ENCODE peak calls at places on chromosomes 6 and 20, in seven cellular contexts. N is CD8-positive, alpha-beta memory T cell; E is lung; F is astrocyte of the spinal cord; Y is body of pancreas; M is neural progenitor cell; U is tibial nerve. P is an unnamed sample.
A peak's percentile ranks its signal among the peaks of the same experiment; 100 is the strongest.

GRCh38 chr6:52539607-52540006 is 37.3 kb downstream of the TRAM2 start:
- DNase-seq in N (no peak), E (no peak), F (peak; percentile 67), Y (no peak), M (no peak), U (no peak), P (no peak)

GRCh38 chr6:54617730-54618129 is 228.8 kb upstream of the FAM83B start:
- DNase-seq in N (no peak), E (no peak), F (peak; percentile 83), Y (no peak), M (no peak), U (no peak), P (no peak)

GRCh38 chr20:34522969-34523871 is 7.0 kb downstream of the DYNLRB1 start:
- DNase-seq in N (peak; percentile 10), E (peak; percentile 42), F (peak; percentile 64), Y (peak; percentile 54), M (peak; percentile 69), U (peak; percentile 28), P (peak; percentile 46)

GRCh38 chr20:19974621-19975435 is 42.3 kb upstream of the NAA20 start:
- DNase-seq in N (no peak), E (peak; percentile 84), F (peak; percentile 96), Y (peak; percentile 93), M (no peak), U (peak; percentile 73), P (peak; percentile 87)

GRCh38 chr6:51855310-51856082 is 231.9 kb downstream of the PKHD1 start:
- DNase-seq in N (no peak), E (no peak), F (peak; percentile 55), Y (peak; percentile 34), M (peak; percentile 93), U (peak; percentile 59), P (peak; percentile 36)

GRCh38 chr20:47724398-47724797 is 60.9 kb downstream of the SULF2 start:
- DNase-seq in N (no peak), E (no peak), F (no peak), Y (no peak), M (peak; percentile 46), U (no peak), P (no peak)

GRCh38 chr6:26420607-26421235 is 18.6 kb downstream of the BTN3A1 start:
- DNase-seq in N (no peak), E (no peak), F (peak; percentile 43), Y (peak; percentile 37), M (peak; percentile 46), U (no peak), P (no peak)

GRCh38 chr6:125207956-125208355 is 54.4 kb downstream of the TPD52L1 start:
- DNase-seq in N (no peak), E (no peak), F (peak; percentile 27), Y (no peak), M (no peak), U (no peak), P (no peak)

GRCh38 chr6:16296061-16296670 is 57.8 kb downstream of the GMPR start:
- DNase-seq in N (no peak), E (no peak), F (no peak), Y (no peak), M (no peak), U (no peak), P (no peak)

GRCh38 chr6:81465859-81466258 is 286.6 kb downstream of the TENT5A start:
- DNase-seq in N (no peak), E (no peak), F (peak; percentile 30), Y (no peak), M (peak; percentile 47), U (no peak), P (no peak)

GRCh38 chr6:113560908-113561307 is 296.2 kb upstream of the MARCKS start:
- DNase-seq in N (no peak), E (no peak), F (peak; percentile 76), Y (no peak), M (no peak), U (no peak), P (no peak)

GRCh38 chr20:37723668-37724067 is 29.8 kb downstream of the CTNNBL1 start:
- DNase-seq in N (no peak), E (no peak), F (no peak), Y (no peak), M (no peak), U (no peak), P (peak; percentile 47)

GRCh38 chr6:6998194-6998569 is 109.6 kb upstream of the RREB1 start:
- DNase-seq in N (no peak), E (no peak), F (no peak), Y (no peak), M (no peak), U (no peak), P (no peak)

GRCh38 chr20:33983371-33983770 is 10.3 kb upstream of the RALY start:
- DNase-seq in N (no peak), E (no peak), F (no peak), Y (no peak), M (no peak), U (no peak), P (no peak)

GRCh38 chr6:76706566-76706965 is 634.1 kb upstream of the IMPG1 start:
- DNase-seq in N (no peak), E (no peak), F (no peak), Y (no peak), M (no peak), U (no peak), P (no peak)

GRCh38 chr6:147077251-147077650 is 127.0 kb upstream of the STXBP5 start:
- DNase-seq in N (no peak), E (peak; percentile 73), F (no peak), Y (peak; percentile 88), M (no peak), U (no peak), P (peak; percentile 93)

GRCh38 chr6:133240511-133241087 is 558 bp upstream of the EYA4 start:
- DNase-seq in N (no peak), E (no peak), F (peak; percentile 14), Y (no peak), M (peak; percentile 70), U (no peak), P (no peak)

GRCh38 chr20:44217342-44218092 is 6.9 kb upstream of the OSER1 start:
- DNase-seq in N (peak; percentile 70), E (peak; percentile 75), F (peak; percentile 64), Y (peak; percentile 84), M (peak; percentile 86), U (peak; percentile 61), P (peak; percentile 74)

GRCh38 chr20:3238616-3239025 is 369 bp downstream of the SLC4A11 start:
- DNase-seq in N (peak; percentile 36), E (no peak), F (no peak), Y (peak; percentile 38), M (peak; percentile 64), U (no peak), P (peak; percentile 36)

GRCh38 chr6:3664641-3665041 is 86.9 kb downstream of the PXDC1 start:
- DNase-seq in N (no peak), E (no peak), F (no peak), Y (no peak), M (no peak), U (no peak), P (peak; percentile 62)

GRCh38 chr6:69796627-69797390 is at the start of gene LMBRD1:
- DNase-seq in N (peak; percentile 98), E (peak; percentile 97), F (peak; percentile 96), Y (peak; percentile 100), M (peak; percentile 97), U (peak; percentile 99), P (peak; percentile 96)
- H3K4me3 ChIP-seq in N (peak within 1 kb of the TSS; percentile 85), E (peak within 1 kb of the TSS; percentile 79), F (peak within 1 kb of the TSS; percentile 63), Y (peak within 1 kb of the TSS; percentile 52), M (peak within 1 kb of the TSS; percentile 88), U (peak within 1 kb of the TSS; percentile 73), P (peak within 1 kb of the TSS; percentile 95)

GRCh38 chr6:117495873-117496272 is 13.4 kb downstream of the DCBLD1 start:
- DNase-seq in N (no peak), E (no peak), F (peak; percentile 35), Y (no peak), M (no peak), U (no peak), P (no peak)

GRCh38 chr6:117498159-117498558 is 15.7 kb downstream of the DCBLD1 start:
- DNase-seq in N (no peak), E (no peak), F (peak; percentile 82), Y (no peak), M (no peak), U (no peak), P (no peak)

GRCh38 chr6:117497237-117497636 is 14.8 kb downstream of the DCBLD1 start:
- DNase-seq in N (no peak), E (no peak), F (no peak), Y (no peak), M (no peak), U (no peak), P (no peak)

GRCh38 chr6:117495425-117495824 is 13.0 kb downstream of the DCBLD1 start:
- DNase-seq in N (no peak), E (no peak), F (no peak), Y (no peak), M (no peak), U (no peak), P (no peak)

DNA sequence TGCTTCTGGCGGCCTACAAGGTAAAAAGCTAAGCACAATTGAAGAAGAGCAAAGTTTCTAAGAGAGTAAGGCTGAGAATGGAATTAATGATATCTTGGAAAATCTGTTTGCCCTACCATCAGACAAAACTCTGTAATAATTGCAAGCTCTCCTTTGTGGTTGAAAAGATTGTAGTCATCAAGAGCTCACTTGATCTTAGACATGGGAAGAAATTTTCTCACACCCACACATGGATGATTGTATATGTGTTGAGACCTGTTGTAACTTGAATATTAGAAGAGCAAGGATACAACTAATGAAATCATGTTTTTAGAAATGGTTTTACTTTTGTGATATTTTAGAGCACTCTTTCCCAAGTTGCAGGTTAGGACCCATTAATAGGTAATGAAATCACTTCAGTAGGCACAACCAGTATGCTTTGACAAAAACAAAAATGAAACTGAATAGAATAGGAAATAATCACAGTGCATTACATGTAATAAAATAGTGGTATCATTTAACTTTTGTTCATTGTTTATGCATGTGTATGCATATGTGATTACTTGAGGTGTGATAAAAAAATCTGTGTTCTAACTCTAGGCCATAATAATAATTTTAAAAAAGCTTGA is 14.0 kb downstream of the DCBLD1 start:
- DNase-seq in N (no peak), E (no peak), F (peak; percentile 72), Y (no peak), M (no peak), U (no peak), P (no peak)
- H3K4me3 ChIP-seq in N (no peak overlapping the region), E (no peak overlapping the region), F (no peak overlapping the region), Y (no peak overlapping the region), M (no peak overlapping the region), U (no peak overlapping the region), P (no peak overlapping the region)

GRCh38 chr6:28586273-28586672 is 60.6 kb downstream of the GPX5 start:
- DNase-seq in N (no peak), E (no peak), F (no peak), Y (no peak), M (no peak), U (no peak), P (no peak)
- H3K4me3 ChIP-seq in N (peak overlapping the region; percentile 62), E (no peak overlapping the region), F (peak overlapping the region; percentile 68), Y (no peak overlapping the region), M (peak overlapping the region; percentile 88), U (no peak overlapping the region), P (peak overlapping the region; percentile 54)

DNA sequence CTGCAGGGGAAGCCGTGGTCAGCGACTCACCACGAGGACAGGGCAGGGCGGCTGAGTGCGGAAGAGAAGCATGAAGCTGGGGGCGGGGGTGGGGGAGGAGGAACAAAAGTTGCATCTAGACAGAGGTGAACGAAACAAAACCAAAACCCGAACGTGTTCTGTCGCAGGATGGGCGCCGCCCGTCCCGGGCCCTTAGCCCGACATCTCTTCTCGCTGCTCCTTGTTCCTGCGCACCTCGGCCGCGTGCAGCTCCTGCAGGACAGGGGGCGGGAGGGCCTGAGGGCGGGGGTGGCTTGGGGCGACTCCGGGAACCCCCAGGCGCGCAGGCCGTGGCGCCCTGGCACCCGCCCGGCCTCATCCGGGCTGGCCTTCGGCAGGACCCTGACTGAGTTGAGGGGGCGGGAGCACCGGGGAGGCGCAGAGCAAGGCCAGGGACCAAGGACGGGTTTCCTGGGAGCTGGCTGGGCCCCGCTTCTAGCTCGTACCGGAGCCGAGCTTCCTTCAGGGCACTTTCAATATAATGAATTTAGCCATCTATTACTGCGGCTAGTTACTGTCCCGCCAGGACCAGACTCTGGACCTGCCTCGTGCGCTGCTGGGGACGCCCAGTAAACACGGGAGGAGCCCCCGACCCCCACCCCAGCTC is 12.0 kb downstream of the STMN3 start:
- DNase-seq in N (peak; percentile 48), E (no peak), F (peak; percentile 36), Y (no peak), M (no peak), U (no peak), P (no peak)
- H3K4me3 ChIP-seq in N (peak overlapping the region; percentile 82), E (peak overlapping the region; percentile 50), F (peak overlapping the region; percentile 42), Y (peak overlapping the region; percentile 31), M (peak overlapping the region; percentile 37), U (peak overlapping the region; percentile 26), P (peak overlapping the region; percentile 37)

P was measured in prostate gland.